ENCODE peak calls at places on chromosomes 16 and 17, in nine cellular contexts. W, D, T, R, N, P, Q, G and A are unnamed samples.
A peak's percentile ranks its signal among the peaks of the same experiment; 100 is the strongest.

GRCh38 chr17:79850571-79851460 is 11.6 kb upstream of the CBX4 start:
- DNase-seq in W (peak; percentile 61), D (peak; percentile 86), T (peak; percentile 70), R (peak; percentile 36), N (peak; percentile 88), P (peak; percentile 92), Q (peak; percentile 89), G (peak; percentile 99), A (no peak)

GRCh38 chr17:68054296-68054900 is 18.9 kb downstream of the KPNA2 start:
- DNase-seq in W (peak; percentile 46), D (peak; percentile 45), T (no peak), R (peak; percentile 90), N (peak; percentile 29), P (no peak), Q (no peak), G (no peak), A (no peak)

GRCh38 chr17:42853004-42853403 is 2.0 kb downstream of the AOC3 start:
- DNase-seq in W (no peak), D (no peak), T (no peak), R (no peak), N (no peak), P (no peak), Q (no peak), G (no peak), A (no peak)

GRCh38 chr17:1783834-1784611 is 22.2 kb downstream of the SERPINF1 start:
- DNase-seq in W (peak; percentile 99), D (peak; percentile 29), T (peak; percentile 73), R (peak; percentile 99), N (peak; percentile 71), P (no peak), Q (no peak), G (peak; percentile 77), A (no peak)

GRCh38 chr17:55584055-55584685 is 72.9 kb upstream of the SMIM36 start:
- DNase-seq in W (peak; percentile 65), D (no peak), T (no peak), R (peak; percentile 68), N (peak; percentile 72), P (peak; percentile 88), Q (no peak), G (no peak), A (no peak)

GRCh38 chr17:17780941-17781590 is 55.7 kb downstream of the SREBF1 start:
- DNase-seq in W (peak; percentile 49), D (peak; percentile 28), T (peak; percentile 97), R (peak; percentile 32), N (peak; percentile 50), P (peak; percentile 54), Q (no peak), G (no peak), A (peak; percentile 49)

GRCh38 chr17:74671031-74671771 is 41.5 kb downstream of the CD300LF start:
- DNase-seq in W (peak; percentile 68), D (peak; percentile 74), T (peak; percentile 100), R (peak; percentile 71), N (peak; percentile 37), P (no peak), Q (peak; percentile 37), G (peak; percentile 71), A (peak; percentile 87)

GRCh38 chr17:8909621-8910292 is 42.3 kb upstream of the PIK3R6 start:
- DNase-seq in W (no peak), D (no peak), T (no peak), R (no peak), N (no peak), P (no peak), Q (no peak), G (no peak), A (no peak)

GRCh38 chr17:65677932-65678331 is 116.5 kb upstream of the AXIN2 start:
- DNase-seq in W (peak; percentile 25), D (peak; percentile 40), T (no peak), R (no peak), N (peak; percentile 41), P (peak; percentile 54), Q (peak; percentile 18), G (no peak), A (no peak)

GRCh38 chr17:18267366-18267765 is 6.9 kb downstream of the MIEF2 start:
- DNase-seq in W (no peak), D (no peak), T (peak; percentile 59), R (no peak), N (no peak), P (no peak), Q (no peak), G (no peak), A (no peak)

DNA sequence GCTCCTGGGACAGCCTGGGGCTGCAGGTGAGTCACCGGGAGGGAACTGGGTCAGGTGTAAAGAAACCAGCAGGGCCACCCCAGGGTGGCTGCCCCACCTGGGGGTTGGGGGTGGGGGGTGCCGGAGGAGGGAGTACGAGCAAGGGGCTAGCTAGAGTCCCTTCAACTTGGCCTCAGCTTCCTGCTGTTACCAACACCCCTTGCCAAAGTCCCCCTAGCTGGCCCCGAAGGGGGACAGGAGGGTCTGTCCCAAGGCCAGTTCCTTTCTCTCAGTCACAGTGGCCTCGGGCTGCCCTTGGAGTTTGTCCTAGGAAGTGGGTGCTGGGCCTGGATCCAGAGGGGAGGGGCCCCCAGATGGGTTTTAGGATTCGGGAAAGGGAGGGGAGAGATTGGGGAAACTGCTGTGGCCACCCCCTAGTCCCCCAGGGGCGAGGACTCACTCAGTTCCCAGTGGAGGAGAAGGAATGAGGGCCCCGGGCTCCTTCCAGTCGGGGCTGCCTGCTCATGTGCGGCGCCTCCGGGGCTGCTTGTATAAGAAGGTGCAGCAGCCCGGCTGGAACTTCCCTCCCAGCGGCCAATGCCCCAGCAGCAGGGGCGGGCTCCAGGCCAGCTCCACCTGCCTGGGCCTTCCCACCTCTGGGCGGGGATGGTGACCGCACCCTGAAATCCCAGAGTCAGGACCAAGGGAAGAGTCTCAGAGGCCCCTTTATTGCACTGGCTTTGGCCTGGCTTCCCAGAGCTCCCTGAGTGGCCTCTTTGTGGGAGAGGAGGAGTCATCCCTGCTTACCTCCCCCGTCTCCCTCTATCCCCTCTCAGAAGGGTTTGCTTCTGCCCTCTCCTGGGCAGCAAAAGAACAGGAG is 7.3 kb downstream of the ARHGAP27 start:
- DNase-seq in W (peak; percentile 50), D (peak; percentile 37), T (peak; percentile 99), R (peak; percentile 35), N (peak; percentile 94), P (peak; percentile 99), Q (peak; percentile 92), G (peak; percentile 97), A (peak; percentile 76)
- TF ChIP-seq CTCF in W (peak; percentile 36), D (peak; percentile 73), T (peak; percentile 74), R (peak; percentile 37), N (peak; percentile 69), P (peak; percentile 71), Q (peak; percentile 74), G (peak; percentile 75), A (no peak)

DNA sequence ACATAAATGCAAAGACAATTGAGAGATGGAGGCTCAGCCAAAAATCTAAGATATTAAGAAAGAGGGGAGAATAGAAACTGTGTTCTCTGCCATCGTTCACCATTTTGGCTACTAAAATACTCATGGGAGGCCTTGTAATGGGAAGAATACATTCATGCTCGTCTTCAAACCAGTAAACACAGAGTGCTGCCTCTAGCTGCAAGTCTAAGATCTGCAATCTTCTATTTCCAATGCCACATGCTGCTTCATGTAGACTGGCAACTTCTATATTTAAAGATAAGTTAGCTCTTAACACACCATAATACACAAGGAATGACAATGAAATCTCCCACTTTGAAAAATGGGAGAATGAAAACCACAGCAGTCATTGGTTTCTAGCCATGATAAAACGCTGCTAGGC is 387.3 kb downstream of the HS3ST3B1 start:
- DNase-seq in W (peak; percentile 14), D (no peak), T (no peak), R (no peak), N (peak; percentile 5), P (no peak), Q (no peak), G (no peak), A (no peak)
- TF ChIP-seq CTCF in W (peak; percentile 31), D (peak; percentile 19), T (peak; percentile 68), R (no peak), N (no peak), P (no peak), Q (peak; percentile 40), G (no peak), A (no peak)

GRCh38 chr16:67533024-67533560 is 4.5 kb downstream of the RIPOR1 start:
- DNase-seq in W (no peak), D (no peak), T (no peak), R (no peak), N (no peak), P (no peak), Q (no peak), G (no peak), A (no peak)

GRCh38 chr16:67535201-67535600 is 6.6 kb downstream of the RIPOR1 start:
- DNase-seq in W (no peak), D (no peak), T (no peak), R (no peak), N (no peak), P (no peak), Q (no peak), G (no peak), A (no peak)

GRCh38 chr16:67537270-67537635 is 8.6 kb downstream of the RIPOR1 start:
- DNase-seq in W (peak; percentile 30), D (no peak), T (peak; percentile 88), R (no peak), N (no peak), P (no peak), Q (no peak), G (no peak), A (no peak)

GRCh38 chr16:67531247-67531646 is 2.6 kb downstream of the RIPOR1 start:
- DNase-seq in W (no peak), D (no peak), T (no peak), R (no peak), N (no peak), P (no peak), Q (no peak), G (no peak), A (no peak)

GRCh38 chr16:67534420-67534819 is 5.8 kb downstream of the RIPOR1 start:
- DNase-seq in W (no peak), D (no peak), T (no peak), R (no peak), N (no peak), P (no peak), Q (no peak), G (no peak), A (no peak)
- TF ChIP-seq CTCF in W (no peak), D (no peak), T (peak; percentile 54), R (no peak), N (no peak), P (no peak), Q (no peak), G (no peak), A (no peak)

GRCh38 chr16:591892-592517 is 2.1 kb downstream of the RAB40C start:
- DNase-seq in W (no peak), D (no peak), T (no peak), R (no peak), N (no peak), P (no peak), Q (no peak), G (no peak), A (no peak)

GRCh38 chr16:590875-591200 is 972 bp downstream of the RAB40C start:
- DNase-seq in W (no peak), D (no peak), T (no peak), R (no peak), N (no peak), P (no peak), Q (no peak), G (no peak), A (no peak)

GRCh38 chr16:593406-593805 is 3.5 kb downstream of the RAB40C start:
- DNase-seq in W (no peak), D (no peak), T (no peak), R (no peak), N (peak; percentile 90), P (peak; percentile 94), Q (peak; percentile 69), G (no peak), A (no peak)

GRCh38 chr16:593807-594206 is 3.9 kb downstream of the RAB40C start:
- DNase-seq in W (no peak), D (no peak), T (no peak), R (no peak), N (no peak), P (no peak), Q (no peak), G (no peak), A (no peak)

GRCh38 chr16:592518-593306 is 2.8 kb downstream of the RAB40C start:
- DNase-seq in W (peak; percentile 36), D (no peak), T (no peak), R (peak; percentile 30), N (peak; percentile 95), P (peak; percentile 75), Q (peak; percentile 77), G (no peak), A (no peak)
- TF ChIP-seq CTCF in W (no peak), D (no peak), T (no peak), R (no peak), N (peak; percentile 90), P (no peak), Q (peak; percentile 96), G (no peak), A (no peak)